ENCODE peak calls at places on chromosomes 5 and 9, in four cellular contexts. H is astrocyte of the spinal cord, Q is amygdala, V is GM12865. B is an unnamed sample.

GRCh38 chr9:128568470-128569083 is 16.2 kb downstream of the SPTAN1 start:
- DNase-seq in H (peak), Q (no peak), V (no peak), B (peak)

GRCh38 chr5:123951204-123951977 is 439.4 kb downstream of the CSNK1G3 start:
- DNase-seq in Q (no peak), V (no peak), H (peak), B (peak)

GRCh38 chr5:68409259-68409658 is 193.7 kb downstream of the PIK3R1 start:
- DNase-seq in V (no peak), Q (no peak), H (peak), B (peak)

GRCh38 chr9:130867556-130867955 is 29.1 kb downstream of the QRFP start:
- DNase-seq in V (no peak), H (no peak), Q (no peak), B (no peak)

GRCh38 chr9:128600111-128600510 is 47.7 kb downstream of the SPTAN1 start:
- DNase-seq in Q (no peak), V (peak), H (no peak), B (no peak)

GRCh38 chr9:88747768-88748167 is 212.8 kb downstream of the NXNL2 start:
- DNase-seq in V (no peak), Q (no peak), H (peak), B (peak)

GRCh38 chr5:174535691-174536090 is 188.7 kb upstream of the MSX2 start:
- DNase-seq in V (no peak), H (peak), Q (no peak), B (no peak)

GRCh38 chr5:15513379-15513778 is 13.4 kb downstream of the FBXL7 start:
- DNase-seq in V (no peak), Q (no peak), H (no peak), B (no peak)

GRCh38 chr5:141597814-141598213 is 21.0 kb downstream of the DIAPH1 start:
- DNase-seq in V (no peak), Q (no peak), H (no peak), B (no peak)